ENCODE peak calls at places on chromosomes 2 and 18, in seven cellular contexts. R is breast epithelium; O is kidney epithelial cell; J is AG09319; D is AG10803; N is GM12864; Q is CD4-positive, alpha-beta T cell. P is an unnamed sample.

GRCh38 chr18:27583021-27583420 is 397.9 kb upstream of the CHST9 start:
- DNase-seq in Q (no peak), D (no peak), R (no peak), O (peak; percentile 51), N (no peak), J (no peak), P (no peak)

GRCh38 chr2:30689496-30690125 is 117.6 kb downstream of the CAPN13 start:
- DNase-seq in Q (no peak), R (no peak), J (no peak), D (no peak), N (no peak), O (no peak), P (peak; percentile 29)

GRCh38 chr2:80086831-80087230 is 217.7 kb downstream of the LRRTM1 start:
- DNase-seq in J (no peak), D (peak; percentile 82), R (no peak), N (no peak), Q (no peak), O (no peak), P (no peak)

GRCh38 chr2:27054721-27055120 is 3.3 kb downstream of the AGBL5 start:
- DNase-seq in D (no peak), R (no peak), N (no peak), Q (no peak), O (no peak), J (no peak), P (no peak)

GRCh38 chr2:233346930-233347329 is 7.4 kb upstream of the DGKD start:
- DNase-seq in O (no peak), Q (no peak), R (no peak), D (no peak), J (no peak), N (no peak), P (no peak)

GRCh38 chr2:28613616-28614501 is 118.0 kb downstream of the PLB1 start:
- DNase-seq in R (no peak), N (no peak), Q (peak; percentile 30), D (no peak), O (peak; percentile 100), J (no peak), P (no peak)

GRCh38 chr2:197909377-197909776 is 105.0 kb downstream of the PLCL1 start:
- DNase-seq in Q (no peak), J (peak; percentile 28), R (no peak), D (peak; percentile 93), N (no peak), O (peak; percentile 12), P (no peak)

GRCh38 chr2:64457518-64457917 is 3.6 kb downstream of the LGALSL start:
- DNase-seq in Q (no peak), R (no peak), O (no peak), J (no peak), D (no peak), N (no peak), P (no peak)

GRCh38 chr18:48792141-48792540 is 158.6 kb downstream of the SMAD7 start:
- DNase-seq in J (no peak), R (peak; percentile 3), Q (no peak), O (no peak), N (no peak), D (no peak), P (no peak)

GRCh38 chr2:163465440-163465839 is 270.4 kb downstream of the FIGN start:
- DNase-seq in Q (no peak), J (peak; percentile 31), D (no peak), N (no peak), O (no peak), R (no peak), P (no peak)

GRCh38 chr2:46299365-46300263 is 2.4 kb downstream of the EPAS1 start:
- DNase-seq in D (peak; percentile 81), N (no peak), Q (no peak), O (no peak), J (no peak), R (no peak), P (no peak)

GRCh38 chr18:78378403-78378802 is 601.2 kb upstream of the SALL3 start:
- DNase-seq in R (no peak), J (no peak), N (no peak), D (no peak), Q (no peak), O (no peak), P (no peak)

GRCh38 chr2:173415663-173416469 is 61.2 kb downstream of the CDCA7 start:
- DNase-seq in Q (no peak), J (no peak), D (no peak), R (no peak), N (no peak), O (no peak), P (no peak)

GRCh38 chr18:47036298-47036874 is 965 bp upstream of the ELOA2 start:
- DNase-seq in R (no peak), D (peak; percentile 25), N (no peak), Q (no peak), O (no peak), J (no peak), P (no peak)

GRCh38 chr18:12867724-12868123 is 16.3 kb downstream of the PTPN2 start:
- DNase-seq in O (no peak), J (no peak), R (no peak), Q (no peak), D (no peak), N (no peak), P (no peak)
- TF ChIP-seq CTCF in O (no peak), J (no peak), R (no peak), Q (no peak), D (no peak), N (no peak), P (no peak)

GRCh38 chr18:7414459-7414858 is 152.7 kb upstream of the PTPRM start:
- DNase-seq in O (no peak), D (peak; percentile 11), N (no peak), J (no peak), R (no peak), Q (no peak), P (no peak)
- TF ChIP-seq CTCF in O (no peak), D (no peak), N (no peak), J (no peak), R (no peak), Q (no peak), P (no peak)

GRCh38 chr2:16413257-16413656 is 252.4 kb downstream of the CYRIA start:
- DNase-seq in O (no peak), Q (no peak), R (no peak), D (no peak), N (no peak), J (no peak), P (no peak)
- TF ChIP-seq CTCF in O (no peak), Q (no peak), R (no peak), D (no peak), N (no peak), J (no peak), P (no peak)

GRCh38 chr18:79980585-79980984 is 7.8 kb downstream of the TXNL4A start:
- DNase-seq in D (no peak), J (no peak), Q (no peak), R (no peak), O (no peak), N (no peak), P (no peak)

GRCh38 chr18:79985172-79985571 is 3.2 kb downstream of the TXNL4A start:
- DNase-seq in N (no peak), D (no peak), J (no peak), O (no peak), R (no peak), Q (no peak), P (no peak)

GRCh38 chr18:79983793-79984192 is 4.6 kb downstream of the TXNL4A start:
- DNase-seq in R (no peak), O (no peak), D (no peak), J (no peak), Q (no peak), N (no peak), P (no peak)

GRCh38 chr18:79982736-79983135 is 5.6 kb downstream of the TXNL4A start:
- DNase-seq in R (no peak), O (no peak), D (peak; percentile 30), Q (no peak), J (no peak), N (no peak), P (no peak)

GRCh38 chr18:79983253-79983652 is 5.1 kb downstream of the TXNL4A start:
- DNase-seq in O (no peak), N (no peak), R (no peak), Q (no peak), D (peak; percentile 15), J (no peak), P (no peak)
- TF ChIP-seq CTCF in O (no peak), N (no peak), R (no peak), Q (no peak), D (no peak), J (no peak), P (no peak)

DNA sequence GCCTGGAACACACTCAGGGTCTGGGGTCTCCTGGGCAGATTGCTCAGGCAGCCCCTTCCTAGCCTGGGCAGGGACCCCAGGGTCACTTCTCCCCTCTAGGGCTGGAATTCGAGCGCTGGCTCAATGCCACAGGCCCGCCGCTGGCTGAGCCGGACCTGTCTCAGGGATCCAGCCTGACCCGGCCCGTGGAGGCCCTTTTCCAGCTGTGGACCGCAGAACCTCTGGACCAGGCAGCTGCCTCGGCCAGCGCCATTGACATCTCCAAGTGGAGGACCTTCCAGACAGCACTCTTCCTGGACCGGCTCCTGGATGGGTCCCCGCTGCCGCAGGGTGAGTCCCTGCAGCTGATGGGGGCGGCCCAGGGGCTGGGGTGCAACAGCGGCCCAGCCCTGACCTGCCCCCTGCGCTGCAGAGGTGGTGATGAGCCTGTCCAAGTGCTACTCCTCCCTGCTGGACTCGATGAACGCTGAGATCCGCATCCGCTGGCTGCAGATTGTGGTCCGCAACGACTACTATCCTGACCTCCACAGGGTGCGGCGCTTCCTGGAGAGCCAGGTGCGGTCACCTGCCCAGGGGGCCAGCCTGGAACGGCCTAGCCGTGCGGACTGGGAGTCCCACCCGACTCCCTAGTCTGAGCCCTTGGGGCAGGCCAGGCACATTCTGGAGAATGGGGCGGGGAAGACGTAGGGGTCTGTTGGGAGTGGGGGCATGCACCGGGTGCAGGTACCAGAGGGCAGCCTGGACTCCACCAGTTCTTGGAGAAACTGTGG is 8.3 kb downstream of the RNPEPL1 start:
- DNase-seq in Q (no peak), N (no peak), D (no peak), O (no peak), J (no peak), R (no peak), P (no peak)
- TF ChIP-seq CTCF in Q (no peak), N (no peak), D (no peak), O (no peak), J (no peak), R (no peak), P (no peak)

DNA sequence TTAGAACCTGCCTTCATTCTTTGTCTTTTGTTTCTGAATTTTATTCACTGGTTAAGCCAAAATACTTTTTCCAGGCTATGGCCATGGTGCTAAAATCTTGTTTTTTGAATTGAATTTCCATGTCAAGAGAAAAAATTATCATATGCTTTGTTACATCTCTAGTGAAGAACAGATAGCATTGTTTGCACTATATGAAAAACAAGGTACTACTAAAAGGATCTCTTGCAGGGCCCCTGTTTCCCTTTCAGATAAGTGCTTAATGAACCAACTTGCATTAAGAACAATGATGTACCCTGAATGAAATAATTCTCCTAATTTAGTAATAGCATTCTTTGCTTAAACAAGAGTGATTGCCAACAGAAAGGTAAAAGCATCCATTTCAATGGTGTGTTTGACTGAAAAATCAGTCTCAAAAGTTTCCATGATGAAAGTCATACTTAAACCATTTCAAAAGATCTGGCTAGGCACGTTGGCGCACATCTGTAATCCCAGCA is 4.3 kb upstream of the MYL12B start:
- DNase-seq in O (no peak), N (no peak), R (no peak), J (no peak), Q (no peak), D (no peak), P (no peak)
- TF ChIP-seq CTCF in O (no peak), N (no peak), R (no peak), J (no peak), Q (no peak), D (no peak), P (no peak)